ENCODE peak calls at places on chromosomes 1 and 21, in ten cellular contexts. A is T-helper 9 cell; O is H4; Y is activated T-cell treated with anti-CD3 and anti-CD28 coated beads, Interleukin-2, amount 50 U/mL, for 4 hours; X is HS-5; R is EL; U is G401; D is DND-41; K is NCI-H1105 treated with DMSO at 0.1 percent for 48 hours; S is occipital lobe. T is an unnamed sample.
A peak's percentile ranks its signal among the peaks of the same experiment; 100 is the strongest.

GRCh38 chr1:220929304-220929703 is 50.1 kb downstream of the HLX start:
- DNase-seq in A (no peak), O (no peak), Y (no peak), X (no peak), R (no peak), U (no peak), D (no peak), K (no peak), S (no peak), T (no peak)

GRCh38 chr1:44559361-44559760 is 114.9 kb downstream of the TMEM53 start:
- DNase-seq in A (no peak), O (no peak), Y (no peak), X (no peak), R (no peak), U (no peak), D (no peak), K (no peak), S (no peak), T (no peak)

GRCh38 chr21:34865922-34866271 is 183.2 kb downstream of the RUNX1 start:
- DNase-seq in A (no peak), O (peak; percentile 52), Y (peak; percentile 15), X (no peak), R (no peak), U (no peak), D (no peak), K (no peak), S (no peak), T (no peak)

GRCh38 chr1:44076093-44076492 is 42.5 kb upstream of the KLF17 start:
- DNase-seq in A (no peak), O (no peak), Y (no peak), X (no peak), R (no peak), U (no peak), D (no peak), K (no peak), S (no peak), T (no peak)

GRCh38 chr1:59077739-59078503 is 219.0 kb upstream of the FGGY start:
- DNase-seq in A (no peak), O (no peak), Y (no peak), X (no peak), R (no peak), U (no peak), D (peak; percentile 16), K (peak; percentile 99), S (no peak), T (no peak)

GRCh38 chr1:201456499-201457309 is 12.3 kb downstream of the PHLDA3 start:
- DNase-seq in A (no peak), O (peak; percentile 84), Y (no peak), X (peak; percentile 86), R (peak; percentile 97), U (peak; percentile 53), D (no peak), K (no peak), S (no peak), T (peak; percentile 54)

GRCh38 chr1:94243665-94244064 is 6.3 kb upstream of the ARHGAP29 start:
- DNase-seq in A (no peak), O (no peak), Y (no peak), X (no peak), R (no peak), U (no peak), D (no peak), K (no peak), S (no peak), T (no peak)

GRCh38 chr21:26845066-26845749 is at the start of gene ADAMTS1:
- DNase-seq in A (no peak), O (peak; percentile 86), Y (no peak), X (no peak), R (peak; percentile 94), U (peak; percentile 74), D (no peak), K (no peak), S (peak; percentile 86), T (peak; percentile 96)

GRCh38 chr21:25371831-25372434 is 235.3 kb downstream of the MRPL39 start:
- DNase-seq in A (no peak), O (no peak), Y (no peak), X (no peak), R (no peak), U (no peak), D (no peak), K (no peak), S (no peak), T (no peak)

GRCh38 chr21:34862951-34863350 is 186.2 kb downstream of the RUNX1 start:
- DNase-seq in A (no peak), O (no peak), Y (no peak), X (no peak), R (no peak), U (no peak), D (no peak), K (no peak), S (no peak), T (no peak)

GRCh38 chr1:162323023-162323422 is 53.6 kb downstream of the SPATA46 start:
- DNase-seq in A (no peak), O (no peak), Y (no peak), X (no peak), R (no peak), U (peak; percentile 48), D (no peak), K (no peak), S (no peak), T (no peak)

GRCh38 chr1:81446006-81446669 is 354.6 kb upstream of the ADGRL2 start:
- DNase-seq in A (no peak), O (no peak), Y (no peak), X (no peak), R (no peak), U (no peak), D (no peak), K (peak; percentile 92), S (no peak), T (no peak)

GRCh38 chr1:223732993-223733798 is 20.9 kb downstream of the CAPN2 start:
- DNase-seq in A (no peak), O (no peak), Y (no peak), X (no peak), R (no peak), U (no peak), D (no peak), K (no peak), S (no peak), T (peak; percentile 40)

GRCh38 chr1:96580920-96581319 is 140.7 kb upstream of the PTBP2 start:
- DNase-seq in A (no peak), O (no peak), Y (no peak), X (no peak), R (no peak), U (no peak), D (no peak), K (no peak), S (no peak), T (no peak)

GRCh38 chr21:35611752-35612151 is 448.6 kb downstream of the SETD4 start:
- DNase-seq in A (no peak), O (no peak), Y (no peak), X (no peak), R (peak; percentile 69), U (no peak), D (no peak), K (no peak), S (no peak), T (no peak)

GRCh38 chr21:24514081-24514733 is 1093.1 kb downstream of the MRPL39 start:
- DNase-seq in A (no peak), O (peak; percentile 18), Y (no peak), X (peak; percentile 6), R (no peak), U (peak; percentile 6), D (no peak), K (peak; percentile 80), S (no peak), T (peak; percentile 60)

GRCh38 chr1:36125129-36125991 is at the start of gene COL8A2:
- DNase-seq in A (no peak), O (no peak), Y (no peak), X (no peak), R (no peak), U (no peak), D (no peak), K (no peak), S (no peak), T (no peak)

GRCh38 chr1:199546323-199546722 is 481.2 kb upstream of the NR5A2 start:
- DNase-seq in A (no peak), O (no peak), Y (no peak), X (no peak), R (peak; percentile 44), U (no peak), D (no peak), K (no peak), S (no peak), T (no peak)

GRCh38 chr1:215118081-215118480 is 35.5 kb downstream of the KCNK2 start:
- DNase-seq in A (no peak), O (no peak), Y (no peak), X (no peak), R (no peak), U (no peak), D (no peak), K (no peak), S (no peak), T (no peak)

GRCh38 chr1:244065960-244066388 is 14.9 kb downstream of the ZBTB18 start:
- DNase-seq in A (no peak), O (no peak), Y (no peak), X (peak; percentile 45), R (peak; percentile 55), U (peak; percentile 50), D (no peak), K (no peak), S (no peak), T (no peak)

GRCh38 chr1:248844526-248844925 is 6.5 kb downstream of the ZNF672 start:
- DNase-seq in A (no peak), O (no peak), Y (no peak), X (no peak), R (no peak), U (no peak), D (no peak), K (no peak), S (no peak), T (no peak)

GRCh38 chr1:4109626-4109940 is 209.5 kb upstream of the C1orf174 start:
- DNase-seq in A (no peak), O (no peak), Y (no peak), X (no peak), R (no peak), U (no peak), D (no peak), K (no peak), S (no peak), T (no peak)

GRCh38 chr1:184906771-184907170 is 67.5 kb downstream of the NIBAN1 start:
- DNase-seq in A (no peak), O (no peak), Y (no peak), X (no peak), R (no peak), U (no peak), D (no peak), K (no peak), S (no peak), T (no peak)

GRCh38 chr1:204505674-204506073 is 10.5 kb upstream of the MDM4 start:
- DNase-seq in A (no peak), O (no peak), Y (no peak), X (no peak), R (no peak), U (no peak), D (no peak), K (no peak), S (no peak), T (no peak)

GRCh38 chr1:206705187-206705586 is 20.5 kb downstream of the MAPKAPK2 start:
- DNase-seq in A (no peak), O (no peak), Y (no peak), X (no peak), R (peak; percentile 57), U (peak; percentile 85), D (no peak), K (peak; percentile 91), S (peak; percentile 43), T (no peak)

GRCh38 chr1:167165948-167166702 is 54.6 kb upstream of the POU2F1 start:
- DNase-seq in A (no peak), O (peak; percentile 35), Y (no peak), X (no peak), R (peak; percentile 53), U (peak; percentile 78), D (no peak), K (peak; percentile 62), S (no peak), T (no peak)

GRCh38 chr1:165911609-165912281 is 84.3 kb downstream of the UCK2 start:
- DNase-seq in A (no peak), O (no peak), Y (no peak), X (no peak), R (no peak), U (no peak), D (no peak), K (no peak), S (no peak), T (no peak)

GRCh38 chr1:43552813-43553212 is 22.1 kb downstream of the PTPRF start:
- DNase-seq in A (no peak), O (peak; percentile 30), Y (no peak), X (no peak), R (peak; percentile 17), U (no peak), D (no peak), K (no peak), S (peak; percentile 77), T (peak; percentile 97)